ENCODE peak calls at places on chromosomes 6 and 20, in nine cellular contexts. W is stimulated activated CD4-positive, alpha-beta T cell treated with anti-CD3 and anti-CD28 coated beads, Interleukin-15, amount 100 ng/mL, for 1 hour; F is heart right ventricle; S is NCI-H187 treated with DMSO at 0.1 percent for 48 hours; E is NB4; X is EH; P is HTR-8/SVneo; O is omental fat pad; Y is activated T-helper 1 cell treated with anti-CD3 and anti-CD28 coated beads, Interleukin-12 subunit alpha, Interleukin-12 subunit beta, Interleukin-2, Interleukin-4 antibody, amounts not matched to agents 30 ng/mL and 10 ng/mL and 1 ng/mL, durations not matched to agents 14 hours and 24 hours and 36 hours. C is an unnamed sample.

GRCh38 chr20:43849496-43850197 is 65.0 kb upstream of the TOX2 start:
- DNase-seq in X (peak), E (no peak), F (no peak), W (no peak), P (peak), S (no peak), Y (no peak), O (no peak), C (no peak)

GRCh38 chr6:136788069-136788902 is 4.0 kb downstream of the MAP3K5 start:
- DNase-seq in S (no peak), Y (no peak), X (peak), F (no peak), P (no peak), E (peak), O (no peak), W (no peak), C (no peak)

GRCh38 chr6:118281291-118281690 is 266.8 kb upstream of the PLN start:
- DNase-seq in P (no peak), W (no peak), X (no peak), Y (no peak), E (no peak), O (no peak), S (no peak), F (no peak), C (no peak)

GRCh38 chr6:143884161-143884560 is 19.9 kb downstream of the ZC2HC1B start:
- DNase-seq in P (no peak), E (no peak), S (no peak), F (no peak), X (peak), Y (no peak), O (no peak), W (no peak), C (no peak)

GRCh38 chr6:131755597-131755996 is 44.8 kb upstream of the CTAGE9 start:
- DNase-seq in Y (no peak), W (no peak), X (peak), E (no peak), P (no peak), S (no peak), O (no peak), F (no peak), C (no peak)

GRCh38 chr20:50292324-50293243 is 102.0 kb downstream of the CEBPB start:
- DNase-seq in P (peak), W (no peak), E (peak), S (no peak), O (peak), Y (no peak), X (peak), F (peak), C (peak)

GRCh38 chr6:19327246-19327645 is 509.9 kb upstream of the ID4 start:
- DNase-seq in P (no peak), W (no peak), F (no peak), S (no peak), X (peak), O (no peak), Y (no peak), E (no peak), C (no peak)

GRCh38 chr6:16227048-16227562 is 11.3 kb upstream of the GMPR start:
- DNase-seq in O (no peak), F (no peak), Y (no peak), S (no peak), X (no peak), P (no peak), E (no peak), W (no peak), C (no peak)

GRCh38 chr6:130697661-130698535 is 129.3 kb upstream of the SMLR1 start:
- DNase-seq in O (peak), P (peak), Y (peak), X (peak), E (peak), S (no peak), W (peak), F (no peak), C (no peak)

GRCh38 chr20:60372822-60373221 is 414.6 kb downstream of the CDH26 start:
- DNase-seq in O (no peak), F (no peak), Y (no peak), P (no peak), X (no peak), S (no peak), E (peak), W (no peak), C (no peak)

GRCh38 chr20:32752458-32753250 is 9.4 kb upstream of the COMMD7 start:
- DNase-seq in E (peak), W (no peak), X (peak), O (no peak), P (no peak), F (no peak), S (no peak), Y (no peak), C (no peak)

GRCh38 chr20:18506744-18507143 is 996 bp upstream of the SEC23B start:
- DNase-seq in P (no peak), E (peak), S (no peak), F (no peak), Y (peak), W (no peak), O (no peak), X (no peak), C (no peak)

GRCh38 chr6:42940493-42941045 is 11.3 kb downstream of the CNPY3 start:
- DNase-seq in E (no peak), S (no peak), F (no peak), O (no peak), P (no peak), W (no peak), Y (no peak), X (no peak), C (no peak)

GRCh38 chr20:53599378-53599777 is 5.7 kb upstream of the ZNF217 start:
- DNase-seq in X (no peak), O (no peak), F (no peak), Y (no peak), E (no peak), P (no peak), W (no peak), S (no peak), C (no peak)

GRCh38 chr6:41088451-41088850 is 15.7 kb downstream of the NFYA start:
- DNase-seq in O (no peak), Y (no peak), F (no peak), E (no peak), P (no peak), W (no peak), X (peak), S (no peak), C (no peak)

GRCh38 chr6:136524936-136525413 is 25.2 kb downstream of the MAP7 start:
- DNase-seq in W (no peak), E (peak), O (no peak), X (no peak), S (no peak), F (no peak), Y (no peak), P (no peak), C (no peak)

GRCh38 chr6:135185483-135185882 is 4.4 kb downstream of the MYB start:
- DNase-seq in F (no peak), P (no peak), X (no peak), S (no peak), W (no peak), Y (no peak), O (no peak), E (peak), C (no peak)

GRCh38 chr20:25532971-25533391 is 52.4 kb downstream of the NINL start:
- DNase-seq in E (no peak), O (no peak), Y (no peak), X (no peak), F (no peak), S (no peak), W (no peak), P (no peak), C (no peak)

GRCh38 chr6:50600280-50600679 is 113.0 kb upstream of the TFAP2D start:
- DNase-seq in W (no peak), E (no peak), O (no peak), Y (no peak), X (no peak), F (no peak), P (no peak), S (no peak), C (no peak)

GRCh38 chr6:40288919-40289318 is 298.2 kb downstream of the LRFN2 start:
- DNase-seq in X (no peak), F (no peak), S (no peak), W (no peak), Y (no peak), O (no peak), P (no peak), E (no peak), C (no peak)

GRCh38 chr6:57305112-57305511 is 12.3 kb upstream of the PRIM2 start:
- DNase-seq in P (no peak), O (no peak), F (no peak), X (peak), W (no peak), S (no peak), Y (no peak), E (no peak), C (no peak)

GRCh38 chr6:26196846-26197683 is 109.8 kb downstream of the HFE start:
- DNase-seq in Y (peak), O (no peak), F (peak), E (peak), W (peak), S (peak), P (peak), X (peak), C (no peak)

GRCh38 chr6:154614101-154614500 is 103.6 kb upstream of the CNKSR3 start:
- DNase-seq in E (no peak), W (no peak), S (no peak), Y (no peak), P (no peak), O (no peak), F (no peak), X (peak), C (no peak)

GRCh38 chr6:82268301-82268846 is 20.8 kb upstream of the IBTK start:
- DNase-seq in S (no peak), F (no peak), O (no peak), P (no peak), X (peak), E (no peak), Y (no peak), W (no peak), C (no peak)

GRCh38 chr20:45685896-45686295 is 15.9 kb upstream of the WFDC11 start:
- DNase-seq in Y (no peak), X (peak), W (no peak), O (no peak), P (peak), E (no peak), S (no peak), F (no peak), C (no peak)